ENCODE peak calls at places on chromosomes 4 and X, in eight cellular contexts. One of them, this sample, is unnamed.

GRCh38 chrX:46673596-46673995 is 85.3 kb downstream of the SLC9A7 start:
- DNase-seq in amniotic stem cell: no peak
- DNase-seq in AG09309: no peak
- DNase-seq in RPMI7951: no peak
- DNase-seq in NCI-H1105: no peak
- DNase-seq in Calu3: no peak
- DNase-seq in BE2C: no peak
- DNase-seq in H9: no peak
- DNase-seq in this sample: no peak

GRCh38 chrX:107571296-107571998 is 56.9 kb upstream of the PRPS1 start:
- DNase-seq in AG09309: peak; percentile 65
- DNase-seq in H9: no peak
- DNase-seq in NCI-H1105: no peak
- DNase-seq in amniotic stem cell: peak; percentile 47
- DNase-seq in RPMI7951: peak; percentile 92
- DNase-seq in Calu3: peak; percentile 61
- DNase-seq in BE2C: no peak
- DNase-seq in this sample: no peak

GRCh38 chrX:115449742-115450141 is 111.2 kb upstream of the PLS3 start:
- DNase-seq in AG09309: no peak
- DNase-seq in Calu3: peak; percentile 31
- DNase-seq in amniotic stem cell: no peak
- DNase-seq in RPMI7951: peak; percentile 39
- DNase-seq in NCI-H1105: no peak
- DNase-seq in H9: no peak
- DNase-seq in BE2C: peak; percentile 19
- DNase-seq in this sample: no peak

GRCh38 chrX:23228950-23229448 is 105.7 kb upstream of the PTCHD1 start:
- DNase-seq in BE2C: no peak
- DNase-seq in H9: no peak
- DNase-seq in amniotic stem cell: no peak
- DNase-seq in Calu3: no peak
- DNase-seq in AG09309: no peak
- DNase-seq in NCI-H1105: no peak
- DNase-seq in RPMI7951: no peak
- DNase-seq in this sample: no peak

GRCh38 chr4:11028334-11028733 is 343.8 kb upstream of the CLNK start:
- DNase-seq in H9: no peak
- DNase-seq in AG09309: no peak
- DNase-seq in BE2C: no peak
- DNase-seq in RPMI7951: no peak
- DNase-seq in Calu3: no peak
- DNase-seq in NCI-H1105: no peak
- DNase-seq in amniotic stem cell: no peak
- DNase-seq in this sample: no peak

GRCh38 chr4:175339100-175339707 is 421.0 kb downstream of the ADAM29 start:
- DNase-seq in NCI-H1105: no peak
- DNase-seq in H9: no peak
- DNase-seq in amniotic stem cell: no peak
- DNase-seq in BE2C: no peak
- DNase-seq in AG09309: peak; percentile 47
- DNase-seq in Calu3: no peak
- DNase-seq in RPMI7951: peak; percentile 0
- DNase-seq in this sample: no peak

GRCh38 chr4:69748176-69748575 is 12.2 kb downstream of the SULT1B1 start:
- DNase-seq in Calu3: no peak
- DNase-seq in NCI-H1105: no peak
- DNase-seq in AG09309: no peak
- DNase-seq in amniotic stem cell: no peak
- DNase-seq in BE2C: no peak
- DNase-seq in H9: no peak
- DNase-seq in RPMI7951: no peak
- DNase-seq in this sample: no peak

GRCh38 chrX:140672840-140673731 is 36.5 kb upstream of the LINC00632 start:
- DNase-seq in BE2C: no peak
- DNase-seq in NCI-H1105: no peak
- DNase-seq in Calu3: no peak
- DNase-seq in H9: no peak
- DNase-seq in AG09309: no peak
- DNase-seq in amniotic stem cell: no peak
- DNase-seq in RPMI7951: no peak
- DNase-seq in this sample: peak; percentile 17

GRCh38 chr4:113446019-113446418 is 315.5 kb downstream of the CAMK2D start:
- DNase-seq in H9: no peak
- DNase-seq in amniotic stem cell: peak; percentile 30
- DNase-seq in BE2C: no peak
- DNase-seq in NCI-H1105: no peak
- DNase-seq in AG09309: no peak
- DNase-seq in RPMI7951: peak; percentile 73
- DNase-seq in Calu3: peak; percentile 32
- DNase-seq in this sample: no peak

GRCh38 chr4:163484906-163485305 is 9.6 kb upstream of the TMA16 start:
- DNase-seq in amniotic stem cell: peak; percentile 58
- DNase-seq in Calu3: peak; percentile 40
- DNase-seq in AG09309: no peak
- DNase-seq in BE2C: peak; percentile 78
- DNase-seq in NCI-H1105: no peak
- DNase-seq in RPMI7951: peak; percentile 39
- DNase-seq in H9: peak; percentile 66
- DNase-seq in this sample: peak; percentile 59

GRCh38 chr4:77193511-77194236 is 36.7 kb downstream of the CCNG2 start:
- DNase-seq in BE2C: peak; percentile 14
- DNase-seq in NCI-H1105: no peak
- DNase-seq in RPMI7951: no peak
- DNase-seq in amniotic stem cell: no peak
- DNase-seq in Calu3: no peak
- DNase-seq in H9: peak; percentile 91
- DNase-seq in AG09309: no peak
- DNase-seq in this sample: no peak

GRCh38 chrX:69503835-69504625 is at the start of gene NALF2:
- DNase-seq in RPMI7951: peak; percentile 43
- DNase-seq in AG09309: no peak
- DNase-seq in BE2C: peak; percentile 81
- DNase-seq in amniotic stem cell: no peak
- DNase-seq in NCI-H1105: peak; percentile 32
- DNase-seq in H9: peak; percentile 84
- DNase-seq in Calu3: peak; percentile 71
- DNase-seq in this sample: peak; percentile 80

GRCh38 chr4:8276358-8277240 is 7.0 kb downstream of the HTRA3 start:
- DNase-seq in NCI-H1105: no peak
- DNase-seq in BE2C: no peak
- DNase-seq in H9: no peak
- DNase-seq in AG09309: no peak
- DNase-seq in RPMI7951: peak; percentile 47
- DNase-seq in Calu3: no peak
- DNase-seq in amniotic stem cell: no peak
- DNase-seq in this sample: no peak

GRCh38 chrX:54807524-54808108 is at the start of gene MAGED2:
- DNase-seq in BE2C: peak; percentile 30
- DNase-seq in AG09309: no peak
- DNase-seq in amniotic stem cell: no peak
- DNase-seq in NCI-H1105: no peak
- DNase-seq in RPMI7951: peak; percentile 54
- DNase-seq in H9: peak; percentile 42
- DNase-seq in Calu3: no peak
- DNase-seq in this sample: no peak

GRCh38 chrX:11535156-11535919 is 130.4 kb downstream of the ARHGAP6 start:
- DNase-seq in Calu3: no peak
- DNase-seq in amniotic stem cell: no peak
- DNase-seq in RPMI7951: no peak
- DNase-seq in AG09309: no peak
- DNase-seq in H9: no peak
- DNase-seq in NCI-H1105: no peak
- DNase-seq in BE2C: no peak
- DNase-seq in this sample: no peak

GRCh38 chr4:8035371-8035780 is 95.7 kb upstream of the AFAP1 start:
- DNase-seq in RPMI7951: peak; percentile 83
- DNase-seq in Calu3: no peak
- DNase-seq in amniotic stem cell: no peak
- DNase-seq in BE2C: no peak
- DNase-seq in AG09309: peak; percentile 51
- DNase-seq in H9: no peak
- DNase-seq in NCI-H1105: no peak
- DNase-seq in this sample: no peak

GRCh38 chr4:153579410-153579809 is 104.7 kb upstream of the TLR2 start:
- DNase-seq in NCI-H1105: no peak
- DNase-seq in Calu3: no peak
- DNase-seq in AG09309: no peak
- DNase-seq in H9: no peak
- DNase-seq in BE2C: no peak
- DNase-seq in amniotic stem cell: no peak
- DNase-seq in RPMI7951: no peak
- DNase-seq in this sample: no peak

GRCh38 chr4:82951196-82951595 is 50.7 kb downstream of the THAP9 start:
- DNase-seq in NCI-H1105: no peak
- DNase-seq in AG09309: no peak
- DNase-seq in BE2C: no peak
- DNase-seq in amniotic stem cell: no peak
- DNase-seq in RPMI7951: no peak
- DNase-seq in Calu3: no peak
- DNase-seq in H9: no peak
- DNase-seq in this sample: no peak

GRCh38 chrX:115018944-115019343 is 1.5 kb upstream of the IL13RA2 start:
- DNase-seq in amniotic stem cell: no peak
- DNase-seq in H9: no peak
- DNase-seq in Calu3: no peak
- DNase-seq in RPMI7951: peak; percentile 13
- DNase-seq in BE2C: no peak
- DNase-seq in AG09309: no peak
- DNase-seq in NCI-H1105: no peak
- DNase-seq in this sample: no peak

GRCh38 chr4:17058506-17058905 is 160.1 kb upstream of the LDB2 start:
- DNase-seq in BE2C: no peak
- DNase-seq in amniotic stem cell: peak; percentile 12
- DNase-seq in Calu3: no peak
- DNase-seq in RPMI7951: peak; percentile 76
- DNase-seq in NCI-H1105: no peak
- DNase-seq in AG09309: no peak
- DNase-seq in H9: no peak
- DNase-seq in this sample: no peak

GRCh38 chr4:173252024-173252935 is 81.9 kb downstream of the HMGB2 start:
- DNase-seq in AG09309: peak; percentile 96
- DNase-seq in H9: no peak
- DNase-seq in BE2C: no peak
- DNase-seq in RPMI7951: peak; percentile 98
- DNase-seq in Calu3: peak; percentile 76
- DNase-seq in NCI-H1105: no peak
- DNase-seq in amniotic stem cell: peak; percentile 63
- DNase-seq in this sample: peak; percentile 32

GRCh38 chrX:1103360-1103759 is 109.1 kb downstream of the CRLF2 start:
- DNase-seq in BE2C: no peak
- DNase-seq in RPMI7951: no peak
- DNase-seq in NCI-H1105: no peak
- DNase-seq in Calu3: no peak
- DNase-seq in amniotic stem cell: no peak
- DNase-seq in AG09309: no peak
- DNase-seq in H9: no peak
- DNase-seq in this sample: no peak

GRCh38 chrX:44503550-44503949 is 39.1 kb downstream of the FUNDC1 start:
- DNase-seq in NCI-H1105: no peak
- DNase-seq in RPMI7951: no peak
- DNase-seq in Calu3: no peak
- DNase-seq in H9: no peak
- DNase-seq in AG09309: no peak
- DNase-seq in BE2C: no peak
- DNase-seq in amniotic stem cell: no peak
- DNase-seq in this sample: no peak

GRCh38 chrX:53284684-53285447 is 3.5 kb upstream of the IQSEC2 start:
- DNase-seq in NCI-H1105: peak; percentile 10
- DNase-seq in Calu3: peak; percentile 70
- DNase-seq in RPMI7951: peak; percentile 57
- DNase-seq in H9: peak; percentile 68
- DNase-seq in amniotic stem cell: no peak
- DNase-seq in AG09309: no peak
- DNase-seq in BE2C: peak; percentile 72
- DNase-seq in this sample: peak; percentile 55

GRCh38 chr4:153267013-153267412 is 62.8 kb downstream of the TRIM2 start:
- DNase-seq in NCI-H1105: no peak
- DNase-seq in BE2C: no peak
- DNase-seq in amniotic stem cell: no peak
- DNase-seq in H9: no peak
- DNase-seq in RPMI7951: peak; percentile 11
- DNase-seq in Calu3: no peak
- DNase-seq in AG09309: no peak
- DNase-seq in this sample: no peak

GRCh38 chrX:87728024-87728423 is 210.4 kb downstream of the KLHL4 start:
- DNase-seq in BE2C: peak; percentile 19
- DNase-seq in RPMI7951: peak; percentile 77
- DNase-seq in NCI-H1105: no peak
- DNase-seq in AG09309: no peak
- DNase-seq in amniotic stem cell: no peak
- DNase-seq in H9: no peak
- DNase-seq in Calu3: no peak
- DNase-seq in this sample: no peak

GRCh38 chr4:4685810-4686209 is 144.0 kb upstream of the STX18 start:
- DNase-seq in NCI-H1105: no peak
- DNase-seq in BE2C: no peak
- DNase-seq in H9: no peak
- DNase-seq in RPMI7951: no peak
- DNase-seq in AG09309: no peak
- DNase-seq in amniotic stem cell: no peak
- DNase-seq in Calu3: no peak
- DNase-seq in this sample: no peak

GRCh38 chr4:163556169-163556568 is 61.7 kb downstream of the TMA16 start:
- DNase-seq in Calu3: no peak
- DNase-seq in AG09309: no peak
- DNase-seq in NCI-H1105: no peak
- DNase-seq in H9: no peak
- DNase-seq in BE2C: no peak
- DNase-seq in RPMI7951: no peak
- DNase-seq in amniotic stem cell: no peak
- DNase-seq in this sample: no peak

GRCh38 chr4:2132438-2132837 is 73.3 kb downstream of the NAT8L start:
- DNase-seq in amniotic stem cell: no peak
- DNase-seq in NCI-H1105: no peak
- DNase-seq in Calu3: no peak
- DNase-seq in AG09309: no peak
- DNase-seq in RPMI7951: no peak
- DNase-seq in BE2C: no peak
- DNase-seq in H9: no peak
- DNase-seq in this sample: no peak

GRCh38 chr4:140049024-140049923 is 104.7 kb downstream of the MAML3 start:
- DNase-seq in H9: peak; percentile 89
- DNase-seq in RPMI7951: peak; percentile 45
- DNase-seq in Calu3: peak; percentile 26
- DNase-seq in amniotic stem cell: no peak
- DNase-seq in NCI-H1105: peak; percentile 81
- DNase-seq in BE2C: peak; percentile 85
- DNase-seq in AG09309: no peak
- DNase-seq in this sample: peak; percentile 76

GRCh38 chr4:86926428-86927086 is 8.3 kb upstream of the AFF1 start:
- DNase-seq in amniotic stem cell: no peak
- DNase-seq in AG09309: no peak
- DNase-seq in NCI-H1105: no peak
- DNase-seq in H9: peak; percentile 14
- DNase-seq in RPMI7951: no peak
- DNase-seq in BE2C: no peak
- DNase-seq in Calu3: no peak
- DNase-seq in this sample: peak; percentile 84

GRCh38 chr4:186132577-186133277 is 28.2 kb downstream of the FAM149A start:
- DNase-seq in Calu3: peak; percentile 41
- DNase-seq in AG09309: no peak
- DNase-seq in BE2C: no peak
- DNase-seq in amniotic stem cell: peak; percentile 3
- DNase-seq in NCI-H1105: no peak
- DNase-seq in H9: peak; percentile 66
- DNase-seq in RPMI7951: peak; percentile 8
- DNase-seq in this sample: peak; percentile 68